ENCODE peak calls at places on chromosomes 16 and 17, in eight cellular contexts. D is upper lobe of left lung, E is B cell, P is body of pancreas, Q is HCT116, J is left lung, X is GM23338, L is naive B cell. A is an unnamed sample.

GRCh38 chr16:50585331-50585776 is 37.2 kb downstream of the NKD1 start:
- ATAC-seq in D (peak), E (no peak), P (peak), Q (no peak), J (peak), X (no peak), L (no peak), A (no peak)

GRCh38 chr17:33209671-33210070 is 83.4 kb downstream of the ASIC2 start:
- ATAC-seq in D (no peak), E (no peak), P (no peak), Q (no peak), J (no peak), X (no peak), L (no peak), A (no peak)

GRCh38 chr17:19897901-19898300 is 30.2 kb upstream of the ULK2 start:
- ATAC-seq in D (peak), E (no peak), P (no peak), Q (peak), J (peak), X (peak), L (no peak), A (peak)

GRCh38 chr17:51540151-51540550 is 279.8 kb downstream of the UTP18 start:
- ATAC-seq in D (no peak), E (no peak), P (no peak), Q (peak), J (no peak), X (no peak), L (no peak), A (no peak)

GRCh38 chr16:87460936-87461335 is 31.9 kb downstream of the ZCCHC14 start:
- ATAC-seq in D (no peak), E (no peak), P (no peak), Q (no peak), J (no peak), X (no peak), L (no peak), A (no peak)

GRCh38 chr17:42323268-42323773 is 35.0 kb downstream of the STAT5A start:
- ATAC-seq in D (no peak), E (no peak), P (no peak), Q (no peak), J (no peak), X (peak), L (no peak), A (no peak)

GRCh38 chr17:35344262-35344661 is 29.2 kb downstream of the SLFN11 start:
- ATAC-seq in D (no peak), E (no peak), P (no peak), Q (no peak), J (no peak), X (no peak), L (no peak), A (no peak)

GRCh38 chr17:56230660-56231059 is 77.4 kb downstream of the ANKFN1 start:
- ATAC-seq in D (no peak), E (no peak), P (no peak), Q (no peak), J (no peak), X (no peak), L (no peak), A (no peak)

GRCh38 chr17:4944554-4945175 is 3.7 kb downstream of the PFN1 start:
- ATAC-seq in D (no peak), E (no peak), P (no peak), Q (no peak), J (no peak), X (no peak), L (no peak), A (no peak)

GRCh38 chr16:800834-801488 is 427 bp upstream of the GNG13 start:
- ATAC-seq in D (no peak), E (peak), P (no peak), Q (peak), J (no peak), X (peak), L (no peak), A (no peak)

GRCh38 chr17:55343900-55344513 is 77.6 kb downstream of the MMD start:
- ATAC-seq in D (no peak), E (no peak), P (no peak), Q (no peak), J (no peak), X (no peak), L (no peak), A (no peak)

GRCh38 chr16:17572145-17572544 is 101.4 kb upstream of the XYLT1 start:
- ATAC-seq in D (no peak), E (no peak), P (no peak), Q (peak), J (no peak), X (no peak), L (no peak), A (no peak)

GRCh38 chr16:71780521-71781089 is 28.0 kb downstream of the AP1G1 start:
- ATAC-seq in D (no peak), E (no peak), P (no peak), Q (no peak), J (no peak), X (no peak), L (no peak), A (no peak)

GRCh38 chr17:73203788-73204479 is 11.1 kb downstream of the COG1 start:
- ATAC-seq in D (no peak), E (no peak), P (no peak), Q (no peak), J (no peak), X (no peak), L (no peak), A (no peak)

GRCh38 chr16:49365711-49366509 is 7.7 kb upstream of the C16orf78 start:
- ATAC-seq in D (no peak), E (no peak), P (no peak), Q (no peak), J (no peak), X (no peak), L (no peak), A (no peak)

GRCh38 chr17:31588034-31588433 is 196.6 kb downstream of the RAB11FIP4 start:
- ATAC-seq in D (no peak), E (no peak), P (no peak), Q (no peak), J (no peak), X (no peak), L (no peak), A (no peak)

GRCh38 chr17:14078027-14078426 is 8.7 kb downstream of the COX10 start:
- ATAC-seq in D (no peak), E (no peak), P (no peak), Q (no peak), J (no peak), X (no peak), L (no peak), A (no peak)

GRCh38 chr16:50928065-50928464 is 186.2 kb downstream of the CYLD start:
- ATAC-seq in D (no peak), E (no peak), P (no peak), Q (no peak), J (peak), X (no peak), L (no peak), A (no peak)

GRCh38 chr16:47732806-47733150 is 271.6 kb downstream of the PHKB start:
- ATAC-seq in D (no peak), E (no peak), P (no peak), Q (peak), J (no peak), X (peak), L (no peak), A (no peak)